ENCODE peak calls at places on chromosomes 6 and 20, in ten cellular contexts. C is NCI-H446; J is activated CD4-positive, alpha-beta T cell treated with anti-CD3 and anti-CD28 coated beads for 36 hours; B is GM12891; W is T-cell; G is HuH-7.5; O is left ventricle myocardium inferior; A is D341Med; P is HCEC 1CT; I is C1 segment of cervical spinal cord. V is an unnamed sample.

GRCh38 chr20:1820137-1821074 is 74.8 kb upstream of the SIRPA start:
- DNase-seq in C (no peak), J (no peak), B (no peak), W (no peak), G (no peak), O (no peak), A (no peak), P (peak), I (no peak), V (peak)

GRCh38 chr6:159819932-159820640 is 20.0 kb downstream of the PNLDC1 start:
- DNase-seq in C (no peak), J (peak), B (no peak), W (peak), G (no peak), O (no peak), A (no peak), P (no peak), I (no peak), V (no peak)

GRCh38 chr6:80608881-80609280 is 502.4 kb downstream of the BCKDHB start:
- DNase-seq in C (no peak), J (no peak), B (no peak), W (no peak), G (no peak), O (no peak), A (no peak), P (peak), I (no peak), V (peak)

GRCh38 chr6:34630040-34630439 is 66.5 kb downstream of the ILRUN start:
- DNase-seq in C (no peak), J (no peak), B (no peak), W (no peak), G (no peak), O (no peak), A (no peak), P (peak), I (no peak), V (peak)

GRCh38 chr6:43491750-43492661 is 14.6 kb downstream of the TJAP1 start:
- DNase-seq in C (no peak), J (no peak), B (no peak), W (no peak), G (no peak), O (peak), A (no peak), P (peak), I (peak), V (peak)

GRCh38 chr6:157317129-157317814 is 6.0 kb downstream of the TMEM242 start:
- DNase-seq in C (no peak), J (peak), B (no peak), W (no peak), G (peak), O (peak), A (no peak), P (peak), I (no peak), V (peak)

GRCh38 chr6:20846602-20847028 is 312.4 kb downstream of the CDKAL1 start:
- DNase-seq in C (no peak), J (no peak), B (peak), W (no peak), G (no peak), O (no peak), A (no peak), P (peak), I (no peak), V (no peak)

GRCh38 chr6:148577687-148578488 is 168.9 kb upstream of the UST start:
- DNase-seq in C (no peak), J (peak), B (peak), W (peak), G (peak), O (peak), A (peak), P (peak), I (peak), V (peak)

GRCh38 chr20:49656304-49656703 is 57.4 kb downstream of the B4GALT5 start:
- DNase-seq in C (no peak), J (no peak), B (no peak), W (no peak), G (no peak), O (no peak), A (no peak), P (peak), I (no peak), V (peak)

V was measured in AG10803.